ENCODE peak calls at places on chromosomes 12 and 14, in eight cellular contexts. One of them, this sample, is unnamed.

GRCh38 chr14:73961192-73961591 is 11.1 kb downstream of the COQ6 start:
- DNase-seq in kidney: no peak
- DNase-seq in stomach: no peak
- DNase-seq in astrocyte: no peak
- DNase-seq in IMR-90: no peak
- DNase-seq in PC-3: no peak
- DNase-seq in brain microvascular endothelial cell: no peak
- DNase-seq in esophagus squamous epithelium: no peak
- DNase-seq in this sample: no peak

GRCh38 chr12:114166360-114166759 is 200.2 kb upstream of the RBM19 start:
- DNase-seq in kidney: no peak
- DNase-seq in stomach: no peak
- DNase-seq in astrocyte: peak
- DNase-seq in IMR-90: peak
- DNase-seq in PC-3: peak
- DNase-seq in brain microvascular endothelial cell: no peak
- DNase-seq in esophagus squamous epithelium: no peak
- DNase-seq in this sample: peak

GRCh38 chr14:97777622-97778021 is 980.4 kb downstream of the VRK1 start:
- DNase-seq in kidney: no peak
- DNase-seq in stomach: no peak
- DNase-seq in astrocyte: no peak
- DNase-seq in IMR-90: no peak
- DNase-seq in PC-3: no peak
- DNase-seq in brain microvascular endothelial cell: no peak
- DNase-seq in esophagus squamous epithelium: no peak
- DNase-seq in this sample: no peak

GRCh38 chr14:90191154-90191553 is 65.2 kb upstream of the PSMC1 start:
- DNase-seq in kidney: no peak
- DNase-seq in stomach: peak
- DNase-seq in astrocyte: no peak
- DNase-seq in IMR-90: no peak
- DNase-seq in PC-3: no peak
- DNase-seq in brain microvascular endothelial cell: no peak
- DNase-seq in esophagus squamous epithelium: no peak
- DNase-seq in this sample: no peak

GRCh38 chr14:55097894-55098560 is 31.0 kb upstream of the LGALS3 start:
- DNase-seq in kidney: no peak
- DNase-seq in stomach: peak
- DNase-seq in astrocyte: no peak
- DNase-seq in IMR-90: no peak
- DNase-seq in PC-3: peak
- DNase-seq in brain microvascular endothelial cell: no peak
- DNase-seq in esophagus squamous epithelium: no peak
- DNase-seq in this sample: no peak

GRCh38 chr12:6899837-6900519 is 4.6 kb upstream of the LRRC23 start:
- DNase-seq in kidney: peak
- DNase-seq in stomach: peak
- DNase-seq in astrocyte: peak
- DNase-seq in IMR-90: peak
- DNase-seq in PC-3: no peak
- DNase-seq in brain microvascular endothelial cell: no peak
- DNase-seq in esophagus squamous epithelium: no peak
- DNase-seq in this sample: no peak

GRCh38 chr12:6384499-6385436 is 806 bp downstream of the LTBR start:
- DNase-seq in kidney: no peak
- DNase-seq in stomach: no peak
- DNase-seq in astrocyte: no peak
- DNase-seq in IMR-90: no peak
- DNase-seq in PC-3: no peak
- DNase-seq in brain microvascular endothelial cell: no peak
- DNase-seq in esophagus squamous epithelium: no peak
- DNase-seq in this sample: no peak

GRCh38 chr12:96587691-96588090 is 98.3 kb downstream of the CFAP54 start:
- DNase-seq in kidney: no peak
- DNase-seq in stomach: no peak
- DNase-seq in astrocyte: peak
- DNase-seq in IMR-90: peak
- DNase-seq in PC-3: peak
- DNase-seq in brain microvascular endothelial cell: no peak
- DNase-seq in esophagus squamous epithelium: no peak
- DNase-seq in this sample: no peak

GRCh38 chr12:123111498-123112165 is 39.3 kb downstream of the PITPNM2 start:
- DNase-seq in kidney: no peak
- DNase-seq in stomach: no peak
- DNase-seq in astrocyte: peak
- DNase-seq in IMR-90: peak
- DNase-seq in PC-3: no peak
- DNase-seq in brain microvascular endothelial cell: peak
- DNase-seq in esophagus squamous epithelium: no peak
- DNase-seq in this sample: no peak

GRCh38 chr12:123113038-123113437 is 37.9 kb downstream of the PITPNM2 start:
- DNase-seq in kidney: no peak
- DNase-seq in stomach: no peak
- DNase-seq in astrocyte: no peak
- DNase-seq in IMR-90: no peak
- DNase-seq in PC-3: no peak
- DNase-seq in brain microvascular endothelial cell: no peak
- DNase-seq in esophagus squamous epithelium: no peak
- DNase-seq in this sample: no peak

GRCh38 chr12:123118397-123118945 is 32.4 kb downstream of the PITPNM2 start:
- DNase-seq in kidney: no peak
- DNase-seq in stomach: no peak
- DNase-seq in astrocyte: no peak
- DNase-seq in IMR-90: peak
- DNase-seq in PC-3: no peak
- DNase-seq in brain microvascular endothelial cell: no peak
- DNase-seq in esophagus squamous epithelium: no peak
- DNase-seq in this sample: no peak

GRCh38 chr12:123114305-123115083 is 36.4 kb downstream of the PITPNM2 start:
- DNase-seq in kidney: no peak
- DNase-seq in stomach: no peak
- DNase-seq in astrocyte: no peak
- DNase-seq in IMR-90: no peak
- DNase-seq in PC-3: no peak
- DNase-seq in brain microvascular endothelial cell: no peak
- DNase-seq in esophagus squamous epithelium: no peak
- DNase-seq in this sample: no peak

DNA sequence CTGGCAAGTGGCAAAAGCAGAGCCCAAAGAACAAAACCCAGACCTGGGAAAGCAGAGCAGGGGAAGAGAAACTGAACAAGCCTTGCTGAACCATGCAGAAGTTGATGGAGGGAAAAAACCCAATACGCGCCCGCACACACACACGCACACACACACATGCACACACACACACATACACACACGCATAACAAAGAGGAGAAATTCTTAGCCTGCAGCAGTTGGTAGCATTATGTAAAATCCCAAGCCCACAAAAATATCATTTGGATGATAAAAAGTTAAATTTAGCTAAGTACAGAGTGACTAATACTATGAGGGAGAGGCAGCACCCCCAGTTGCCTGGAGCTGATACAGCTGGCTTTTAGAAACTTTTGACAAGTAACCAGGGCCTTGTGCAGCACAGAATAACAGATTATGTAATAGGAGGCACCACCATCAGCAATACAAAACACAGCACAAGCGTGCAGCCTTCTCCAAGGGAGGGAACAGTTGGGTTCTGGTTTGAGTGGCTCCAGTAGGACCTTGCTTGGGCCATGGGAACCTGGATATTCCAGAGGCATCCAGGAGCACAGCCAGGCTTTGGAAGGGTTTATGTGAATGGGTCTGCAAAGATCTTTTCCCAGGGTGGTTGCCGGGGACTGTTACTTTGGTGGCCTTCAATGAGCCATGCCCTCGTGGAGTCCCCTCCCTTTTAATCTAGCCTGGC is 35.3 kb downstream of the PITPNM2 start:
- DNase-seq in kidney: peak
- DNase-seq in stomach: no peak
- DNase-seq in astrocyte: peak
- DNase-seq in IMR-90: peak
- DNase-seq in PC-3: peak
- DNase-seq in brain microvascular endothelial cell: peak
- DNase-seq in esophagus squamous epithelium: no peak
- DNase-seq in this sample: peak
- TF ChIP-seq CTCF in kidney: no peak
- TF ChIP-seq CTCF in stomach: no peak
- TF ChIP-seq CTCF in astrocyte: no peak
- TF ChIP-seq CTCF in IMR-90: no peak
- TF ChIP-seq CTCF in PC-3: no peak
- TF ChIP-seq CTCF in brain microvascular endothelial cell: no peak
- TF ChIP-seq CTCF in esophagus squamous epithelium: no peak
- TF ChIP-seq CTCF in this sample: no peak

GRCh38 chr14:103521438-103521961 is 1.1 kb downstream of the CKB start:
- DNase-seq in kidney: peak
- DNase-seq in stomach: peak
- DNase-seq in astrocyte: no peak
- DNase-seq in IMR-90: no peak
- DNase-seq in PC-3: peak
- DNase-seq in brain microvascular endothelial cell: no peak
- DNase-seq in esophagus squamous epithelium: no peak
- DNase-seq in this sample: no peak

GRCh38 chr14:103522028-103522581 is 525 bp downstream of the CKB start:
- DNase-seq in kidney: peak
- DNase-seq in stomach: no peak
- DNase-seq in astrocyte: no peak
- DNase-seq in IMR-90: no peak
- DNase-seq in PC-3: no peak
- DNase-seq in brain microvascular endothelial cell: no peak
- DNase-seq in esophagus squamous epithelium: no peak
- DNase-seq in this sample: no peak

GRCh38 chr14:103520269-103520656 is 2.4 kb downstream of the CKB start:
- DNase-seq in kidney: peak
- DNase-seq in stomach: no peak
- DNase-seq in astrocyte: no peak
- DNase-seq in IMR-90: no peak
- DNase-seq in PC-3: no peak
- DNase-seq in brain microvascular endothelial cell: no peak
- DNase-seq in esophagus squamous epithelium: no peak
- DNase-seq in this sample: no peak

GRCh38 chr14:103519837-103520212 is 2.8 kb downstream of the CKB start:
- DNase-seq in kidney: peak
- DNase-seq in stomach: peak
- DNase-seq in astrocyte: no peak
- DNase-seq in IMR-90: no peak
- DNase-seq in PC-3: no peak
- DNase-seq in brain microvascular endothelial cell: no peak
- DNase-seq in esophagus squamous epithelium: no peak
- DNase-seq in this sample: no peak

GRCh38 chr14:103520657-103521437 is 1.8 kb downstream of the CKB start:
- DNase-seq in kidney: peak
- DNase-seq in stomach: peak
- DNase-seq in astrocyte: no peak
- DNase-seq in IMR-90: peak
- DNase-seq in PC-3: peak
- DNase-seq in brain microvascular endothelial cell: peak
- DNase-seq in esophagus squamous epithelium: no peak
- DNase-seq in this sample: peak
- H3K27ac ChIP-seq in kidney: peak
- H3K27ac ChIP-seq in stomach: peak
- H3K27ac ChIP-seq in astrocyte: no peak
- H3K27ac ChIP-seq in IMR-90: no peak
- H3K27ac ChIP-seq in PC-3: no peak
- H3K27ac ChIP-seq in brain microvascular endothelial cell: no peak
- H3K27ac ChIP-seq in esophagus squamous epithelium: peak
- H3K27ac ChIP-seq in this sample: peak

GRCh38 chr12:116420476-116420875 is 138.7 kb upstream of the MAP1LC3B2 start:
- DNase-seq in kidney: no peak
- DNase-seq in stomach: no peak
- DNase-seq in astrocyte: no peak
- DNase-seq in IMR-90: no peak
- DNase-seq in PC-3: no peak
- DNase-seq in brain microvascular endothelial cell: no peak
- DNase-seq in esophagus squamous epithelium: no peak
- DNase-seq in this sample: no peak

GRCh38 chr12:116426391-116427136 is 132.6 kb upstream of the MAP1LC3B2 start:
- DNase-seq in kidney: peak
- DNase-seq in stomach: no peak
- DNase-seq in astrocyte: peak
- DNase-seq in IMR-90: peak
- DNase-seq in PC-3: peak
- DNase-seq in brain microvascular endothelial cell: peak
- DNase-seq in esophagus squamous epithelium: no peak
- DNase-seq in this sample: peak

GRCh38 chr12:116425256-116426193 is 133.7 kb upstream of the MAP1LC3B2 start:
- DNase-seq in kidney: no peak
- DNase-seq in stomach: no peak
- DNase-seq in astrocyte: no peak
- DNase-seq in IMR-90: no peak
- DNase-seq in PC-3: no peak
- DNase-seq in brain microvascular endothelial cell: no peak
- DNase-seq in esophagus squamous epithelium: no peak
- DNase-seq in this sample: no peak

GRCh38 chr12:116421785-116422538 is 137.2 kb upstream of the MAP1LC3B2 start:
- DNase-seq in kidney: no peak
- DNase-seq in stomach: no peak
- DNase-seq in astrocyte: no peak
- DNase-seq in IMR-90: no peak
- DNase-seq in PC-3: no peak
- DNase-seq in brain microvascular endothelial cell: no peak
- DNase-seq in esophagus squamous epithelium: no peak
- DNase-seq in this sample: no peak

DNA sequence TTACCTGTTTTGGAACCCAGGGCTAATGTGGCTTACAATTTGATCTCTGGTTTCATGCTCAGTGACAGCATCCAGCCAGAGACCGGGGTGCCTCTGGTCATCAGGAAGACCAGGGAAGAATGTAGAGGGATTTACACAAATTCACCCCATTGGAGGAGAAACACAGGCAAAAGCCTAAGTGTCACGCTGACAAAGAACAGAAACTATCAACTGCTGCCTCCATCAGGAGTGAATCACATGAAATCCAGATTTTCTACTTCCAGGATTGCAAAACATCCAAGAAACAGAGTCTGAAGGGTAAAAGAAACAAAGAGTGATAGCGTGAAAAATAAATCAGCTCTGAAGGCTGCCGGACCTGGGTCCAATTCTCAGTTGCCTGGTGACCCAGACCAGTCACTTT is 136.1 kb upstream of the MAP1LC3B2 start:
- DNase-seq in kidney: no peak
- DNase-seq in stomach: no peak
- DNase-seq in astrocyte: no peak
- DNase-seq in IMR-90: peak
- DNase-seq in PC-3: peak
- DNase-seq in brain microvascular endothelial cell: peak
- DNase-seq in esophagus squamous epithelium: no peak
- DNase-seq in this sample: peak
- TF ChIP-seq CTCF in kidney: no peak
- TF ChIP-seq CTCF in stomach: no peak
- TF ChIP-seq CTCF in astrocyte: no peak
- TF ChIP-seq CTCF in IMR-90: no peak
- TF ChIP-seq CTCF in PC-3: no peak
- TF ChIP-seq CTCF in brain microvascular endothelial cell: no peak
- TF ChIP-seq CTCF in esophagus squamous epithelium: no peak
- TF ChIP-seq CTCF in this sample: no peak

DNA sequence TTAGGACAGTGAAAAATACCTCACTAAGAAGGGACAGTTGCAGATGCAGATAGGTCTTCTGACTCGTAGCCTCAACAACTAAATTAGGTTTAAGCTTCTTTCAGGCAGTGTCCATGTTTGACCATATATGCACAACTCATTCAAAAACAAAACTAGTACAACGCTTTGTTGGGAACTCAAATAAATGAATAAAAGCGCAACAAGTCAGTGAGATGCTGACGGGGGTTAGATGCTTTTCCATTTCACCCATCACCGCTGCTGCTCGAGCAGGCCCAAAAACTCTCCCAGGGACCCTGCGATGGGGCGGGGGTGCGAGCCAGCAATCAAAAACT is 625 bp downstream of the RPAP3 start:
- DNase-seq in kidney: no peak
- DNase-seq in stomach: no peak
- DNase-seq in astrocyte: peak
- DNase-seq in IMR-90: peak
- DNase-seq in PC-3: peak
- DNase-seq in brain microvascular endothelial cell: no peak
- DNase-seq in esophagus squamous epithelium: no peak
- DNase-seq in this sample: no peak
- H3K27ac ChIP-seq in kidney: no peak
- H3K27ac ChIP-seq in stomach: peak
- H3K27ac ChIP-seq in astrocyte: peak
- H3K27ac ChIP-seq in IMR-90: peak
- H3K27ac ChIP-seq in PC-3: peak
- H3K27ac ChIP-seq in brain microvascular endothelial cell: peak
- H3K27ac ChIP-seq in esophagus squamous epithelium: peak
- H3K27ac ChIP-seq in this sample: peak